ENCODE peak calls at places on chromosomes 16 and 17, in six cellular contexts. One of them, this sample, is unnamed.

GRCh38 chr17:32646941-32647340 is 160.1 kb downstream of the CDK5R1 start:
- DNase-seq in SK-N-SH: no peak
- DNase-seq in K562: no peak
- DNase-seq in GM12878: no peak
- DNase-seq in H1: no peak
- DNase-seq in HepG2: no peak
- DNase-seq in this sample: no peak

GRCh38 chr17:21167303-21167702 is 40.5 kb downstream of the DHRS7B start:
- DNase-seq in GM12878: no peak
- DNase-seq in SK-N-SH: no peak
- DNase-seq in K562: no peak
- DNase-seq in HepG2: no peak
- DNase-seq in H1: no peak
- DNase-seq in this sample: no peak

GRCh38 chr16:88772871-88773811 is 11.9 kb downstream of the PIEZO1 start:
- DNase-seq in H1: no peak
- DNase-seq in SK-N-SH: no peak
- DNase-seq in GM12878: no peak
- DNase-seq in HepG2: no peak
- DNase-seq in K562: peak
- DNase-seq in this sample: no peak

GRCh38 chr16:21301168-21301894 is 23.2 kb upstream of the CRYM start:
- DNase-seq in K562: peak
- DNase-seq in GM12878: peak
- DNase-seq in H1: peak
- DNase-seq in HepG2: peak
- DNase-seq in SK-N-SH: peak
- DNase-seq in this sample: peak

GRCh38 chr17:6603746-6604325 is 36.7 kb downstream of the KIAA0753 start:
- DNase-seq in GM12878: no peak
- DNase-seq in H1: no peak
- DNase-seq in SK-N-SH: no peak
- DNase-seq in HepG2: no peak
- DNase-seq in K562: no peak
- DNase-seq in this sample: no peak

GRCh38 chr16:55368205-55368604 is 44.2 kb downstream of the IRX6 start:
- DNase-seq in SK-N-SH: no peak
- DNase-seq in K562: no peak
- DNase-seq in GM12878: no peak
- DNase-seq in H1: no peak
- DNase-seq in HepG2: no peak
- DNase-seq in this sample: peak

GRCh38 chr16:79893445-79893844 is 292.9 kb upstream of the MAF start:
- DNase-seq in HepG2: no peak
- DNase-seq in GM12878: no peak
- DNase-seq in SK-N-SH: no peak
- DNase-seq in K562: no peak
- DNase-seq in H1: no peak
- DNase-seq in this sample: no peak

GRCh38 chr16:28157768-28158535 is 53.8 kb downstream of the XPO6 start:
- DNase-seq in H1: no peak
- DNase-seq in GM12878: no peak
- DNase-seq in K562: no peak
- DNase-seq in HepG2: no peak
- DNase-seq in SK-N-SH: no peak
- DNase-seq in this sample: peak

GRCh38 chr17:5020502-5021023 is 14.7 kb downstream of the SLC52A1 start:
- DNase-seq in K562: no peak
- DNase-seq in H1: no peak
- DNase-seq in GM12878: no peak
- DNase-seq in SK-N-SH: no peak
- DNase-seq in HepG2: no peak
- DNase-seq in this sample: no peak

GRCh38 chr17:44221072-44221861 is 1.8 kb upstream of the UBTF start:
- DNase-seq in K562: peak
- DNase-seq in HepG2: peak
- DNase-seq in H1: no peak
- DNase-seq in SK-N-SH: peak
- DNase-seq in GM12878: no peak
- DNase-seq in this sample: peak

GRCh38 chr17:66959641-66960375 is 4.7 kb upstream of the CACNG4 start:
- DNase-seq in SK-N-SH: no peak
- DNase-seq in H1: no peak
- DNase-seq in GM12878: no peak
- DNase-seq in HepG2: no peak
- DNase-seq in K562: no peak
- DNase-seq in this sample: no peak

GRCh38 chr17:18136357-18136756 is 27.8 kb downstream of the MYO15A start:
- DNase-seq in SK-N-SH: no peak
- DNase-seq in K562: no peak
- DNase-seq in H1: no peak
- DNase-seq in GM12878: no peak
- DNase-seq in HepG2: no peak
- DNase-seq in this sample: no peak

GRCh38 chr16:73771676-73772075 is 524.9 kb upstream of the PSMD7 start:
- DNase-seq in HepG2: no peak
- DNase-seq in SK-N-SH: no peak
- DNase-seq in K562: no peak
- DNase-seq in GM12878: no peak
- DNase-seq in H1: no peak
- DNase-seq in this sample: no peak

GRCh38 chr17:49577978-49578893 is 2.6 kb downstream of the NXPH3 start:
- DNase-seq in HepG2: no peak
- DNase-seq in H1: no peak
- DNase-seq in GM12878: no peak
- DNase-seq in SK-N-SH: peak
- DNase-seq in K562: no peak
- DNase-seq in this sample: no peak

GRCh38 chr16:50636865-50637374 is 44.2 kb downstream of the SNX20 start:
- DNase-seq in SK-N-SH: no peak
- DNase-seq in H1: no peak
- DNase-seq in GM12878: no peak
- DNase-seq in K562: no peak
- DNase-seq in HepG2: peak
- DNase-seq in this sample: no peak

GRCh38 chr16:50638816-50639670 is 42.1 kb downstream of the SNX20 start:
- DNase-seq in SK-N-SH: no peak
- DNase-seq in H1: no peak
- DNase-seq in K562: no peak
- DNase-seq in HepG2: no peak
- DNase-seq in GM12878: no peak
- DNase-seq in this sample: no peak

GRCh38 chr16:50635505-50636392 is 45.4 kb downstream of the SNX20 start:
- DNase-seq in GM12878: no peak
- DNase-seq in K562: peak
- DNase-seq in SK-N-SH: peak
- DNase-seq in HepG2: no peak
- DNase-seq in H1: no peak
- DNase-seq in this sample: peak

GRCh38 chr16:50640391-50640790 is 40.7 kb downstream of the SNX20 start:
- DNase-seq in GM12878: no peak
- DNase-seq in K562: no peak
- DNase-seq in H1: no peak
- DNase-seq in HepG2: no peak
- DNase-seq in SK-N-SH: no peak
- DNase-seq in this sample: no peak

DNA sequence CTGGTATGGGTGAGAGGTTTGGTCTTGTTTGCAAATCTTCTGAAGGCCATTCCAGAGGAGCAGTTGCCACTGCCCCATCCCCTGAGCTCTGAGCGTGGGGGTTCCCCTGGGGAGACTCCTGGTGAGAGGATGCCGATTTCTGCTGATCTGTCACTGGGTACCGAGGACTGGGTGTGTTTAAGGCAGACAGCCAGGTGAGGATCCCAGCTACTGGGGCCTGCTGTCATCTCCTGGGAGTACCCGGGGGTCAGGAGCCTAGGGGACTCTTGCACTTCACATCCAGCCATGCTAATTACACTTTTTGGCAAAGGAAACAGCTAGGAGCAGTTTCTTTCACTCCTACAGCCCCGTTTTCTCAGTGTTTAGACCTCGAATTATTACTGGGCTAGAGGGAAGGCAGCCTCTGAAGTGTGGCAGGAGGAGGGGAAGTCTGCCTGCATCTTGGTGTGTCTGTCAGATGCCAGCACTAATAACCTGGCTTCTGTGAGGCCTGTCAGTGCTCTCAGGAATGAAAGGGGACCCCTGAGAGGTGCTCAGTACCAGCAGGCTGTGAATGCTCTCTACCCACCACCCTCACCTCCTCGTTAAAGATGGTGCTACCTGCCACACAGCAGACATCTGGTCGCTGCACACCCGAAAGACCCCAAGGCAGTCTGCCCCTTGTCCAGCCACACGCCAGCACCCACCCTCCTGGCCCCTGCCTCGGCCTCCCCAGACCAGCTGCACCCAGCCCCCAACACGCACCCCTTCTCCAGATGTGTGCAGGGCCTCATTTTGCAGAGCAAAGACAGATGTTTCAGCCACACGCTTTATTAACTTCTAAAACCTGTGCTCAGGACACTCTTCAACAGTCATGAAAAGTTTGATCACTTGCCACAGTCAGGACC is 43.2 kb downstream of the SNX20 start:
- DNase-seq in GM12878: no peak
- DNase-seq in HepG2: no peak
- DNase-seq in SK-N-SH: no peak
- DNase-seq in H1: no peak
- DNase-seq in K562: no peak
- DNase-seq in this sample: no peak
- TF ChIP-seq POLR2AphosphoS5 in GM12878: no peak
- TF ChIP-seq POLR2AphosphoS5 in HepG2: no peak
- TF ChIP-seq POLR2AphosphoS5 in SK-N-SH: no peak
- TF ChIP-seq POLR2AphosphoS5 in H1: no peak
- TF ChIP-seq POLR2AphosphoS5 in K562: no peak
- TF ChIP-seq POLR2AphosphoS5 in this sample: no peak

GRCh38 chr16:81604960-81605383 is 160.4 kb downstream of the CMIP start:
- DNase-seq in GM12878: no peak
- DNase-seq in H1: no peak
- DNase-seq in SK-N-SH: no peak
- DNase-seq in HepG2: no peak
- DNase-seq in K562: no peak
- DNase-seq in this sample: no peak
- TF ChIP-seq GABPA in GM12878: no peak
- TF ChIP-seq GABPA in H1: no peak
- TF ChIP-seq GABPA in SK-N-SH: no peak
- TF ChIP-seq GABPA in HepG2: no peak
- TF ChIP-seq GABPA in K562: no peak
- TF ChIP-seq GABPA in this sample: no peak

GRCh38 chr17:16468428-16468992 is 23.5 kb downstream of the LRRC75A start:
- DNase-seq in GM12878: no peak
- DNase-seq in SK-N-SH: no peak
- DNase-seq in H1: no peak
- DNase-seq in HepG2: peak
- DNase-seq in K562: no peak
- DNase-seq in this sample: no peak
- TF ChIP-seq POLR2AphosphoS5 in GM12878: no peak
- TF ChIP-seq POLR2AphosphoS5 in SK-N-SH: no peak
- TF ChIP-seq POLR2AphosphoS5 in H1: no peak
- TF ChIP-seq POLR2AphosphoS5 in HepG2: no peak
- TF ChIP-seq POLR2AphosphoS5 in K562: no peak
- TF ChIP-seq POLR2AphosphoS5 in this sample: no peak

GRCh38 chr17:77117415-77117814 is 23.4 kb upstream of the SEC14L1 start:
- DNase-seq in HepG2: no peak
- DNase-seq in SK-N-SH: no peak
- DNase-seq in H1: no peak
- DNase-seq in GM12878: no peak
- DNase-seq in K562: no peak
- DNase-seq in this sample: no peak

GRCh38 chr17:77120866-77121265 is 19.9 kb upstream of the SEC14L1 start:
- DNase-seq in GM12878: no peak
- DNase-seq in SK-N-SH: no peak
- DNase-seq in H1: no peak
- DNase-seq in HepG2: no peak
- DNase-seq in K562: no peak
- DNase-seq in this sample: no peak

GRCh38 chr17:77116371-77116860 is 24.4 kb upstream of the SEC14L1 start:
- DNase-seq in K562: no peak
- DNase-seq in HepG2: peak
- DNase-seq in SK-N-SH: no peak
- DNase-seq in GM12878: no peak
- DNase-seq in H1: no peak
- DNase-seq in this sample: no peak

GRCh38 chr17:77118251-77118928 is 22.4 kb upstream of the SEC14L1 start:
- DNase-seq in H1: no peak
- DNase-seq in HepG2: no peak
- DNase-seq in SK-N-SH: no peak
- DNase-seq in GM12878: no peak
- DNase-seq in K562: no peak
- DNase-seq in this sample: no peak

DNA sequence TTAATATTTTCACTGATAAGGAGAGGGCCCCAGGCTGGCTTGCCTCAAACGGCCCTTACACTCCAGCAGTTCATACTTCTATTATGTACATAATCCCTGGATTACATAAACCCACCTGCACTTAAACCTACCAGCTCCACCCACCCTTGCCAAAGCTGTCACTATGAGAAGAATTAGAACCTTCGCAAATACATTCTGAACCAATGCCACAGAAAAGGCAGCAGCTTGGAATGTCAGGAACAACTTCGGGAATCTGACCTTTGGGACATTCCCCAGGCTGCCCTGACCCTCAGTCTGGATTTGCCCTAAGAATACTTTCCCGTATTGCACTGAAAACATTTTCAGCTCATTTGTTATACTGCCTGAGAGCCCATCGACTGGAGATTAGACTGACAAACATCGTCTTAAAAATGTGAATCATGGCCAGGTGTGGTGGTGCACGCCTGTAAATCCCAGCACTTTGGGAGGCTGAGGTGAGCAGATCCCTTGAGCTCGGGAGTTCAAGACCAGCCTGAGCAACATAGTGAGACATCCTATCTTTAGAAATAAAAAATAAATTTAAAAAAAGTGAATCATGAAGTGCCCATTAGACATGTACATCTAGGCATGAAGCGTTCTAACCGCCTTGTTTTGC is 21.0 kb upstream of the SEC14L1 start:
- DNase-seq in GM12878: no peak
- DNase-seq in HepG2: peak
- DNase-seq in K562: no peak
- DNase-seq in SK-N-SH: no peak
- DNase-seq in H1: no peak
- DNase-seq in this sample: no peak
- TF ChIP-seq GABPA in GM12878: no peak
- TF ChIP-seq GABPA in HepG2: no peak
- TF ChIP-seq GABPA in K562: no peak
- TF ChIP-seq GABPA in SK-N-SH: no peak
- TF ChIP-seq GABPA in H1: no peak
- TF ChIP-seq GABPA in this sample: no peak

GRCh38 chr16:75251280-75252048 is at the start of gene BCAR1:
- DNase-seq in GM12878: no peak
- DNase-seq in SK-N-SH: peak
- DNase-seq in K562: peak
- DNase-seq in H1: peak
- DNase-seq in HepG2: peak
- DNase-seq in this sample: no peak
- TF ChIP-seq POLR2AphosphoS5 in GM12878: no peak
- TF ChIP-seq POLR2AphosphoS5 in SK-N-SH: no peak
- TF ChIP-seq POLR2AphosphoS5 in K562: peak
- TF ChIP-seq POLR2AphosphoS5 in H1: peak
- TF ChIP-seq POLR2AphosphoS5 in HepG2: peak
- TF ChIP-seq POLR2AphosphoS5 in this sample: no peak